ENCODE peak calls at places on chromosomes 13 and 19, in eight cellular contexts. T is Right ventricle myocardium inferior; R is mucosa of descending colon; U is activated CD8-positive, alpha-beta T cell treated with anti-CD3 and anti-CD28 coated beads for 36 hours; B is right lobe of liver; K is activated CD4-positive, CD25-positive, alpha-beta regulatory T cell treated with anti-CD3 and anti-CD28 coated beads, Interleukin-2, amount 50 U/mL, for 24 hours; D is activated CD8-positive, alpha-beta memory T cell treated with anti-CD3 and anti-CD28 coated beads, Interleukin-2, amount 10 ng/mL, durations not matched to agents 7 days and 5 days; Y is heart left ventricle. M is an unnamed sample.

GRCh38 chr19:10499550-10500246 is 3.5 kb downstream of the KEAP1 start:
- ATAC-seq in T (no peak), R (no peak), U (no peak), B (no peak), K (no peak), D (no peak), Y (no peak), M (no peak)

GRCh38 chr19:31656507-31656906 is 307.3 kb upstream of the TSHZ3 start:
- ATAC-seq in T (no peak), R (no peak), U (no peak), B (no peak), K (no peak), D (no peak), Y (no peak), M (no peak)

GRCh38 chr13:28527629-28528028 is 32.7 kb upstream of the FLT1 start:
- ATAC-seq in T (no peak), R (no peak), U (no peak), B (no peak), K (no peak), D (no peak), Y (no peak), M (no peak)

GRCh38 chr19:50602496-50602895 is 34.3 kb upstream of the LRRC4B start:
- ATAC-seq in T (no peak), R (no peak), U (no peak), B (no peak), K (no peak), D (no peak), Y (no peak), M (no peak)

GRCh38 chr19:47093841-47094240 is 19.7 kb downstream of the ZC3H4 start:
- ATAC-seq in T (no peak), R (no peak), U (peak), B (no peak), K (peak), D (peak), Y (no peak), M (peak)

GRCh38 chr13:98310485-98311199 is 133.6 kb upstream of the RNF113B start:
- ATAC-seq in T (no peak), R (peak), U (no peak), B (peak), K (no peak), D (no peak), Y (no peak), M (no peak)

GRCh38 chr19:6250024-6250605 is 29.7 kb downstream of the MLLT1 start:
- ATAC-seq in T (no peak), R (no peak), U (no peak), B (no peak), K (peak), D (no peak), Y (no peak), M (peak)

GRCh38 chr19:43584484-43584883 is 8.9 kb downstream of the PINLYP start:
- ATAC-seq in T (no peak), R (no peak), U (no peak), B (peak), K (no peak), D (no peak), Y (no peak), M (no peak)

GRCh38 chr13:85864963-85865530 is 65.8 kb upstream of the SLITRK6 start:
- ATAC-seq in T (no peak), R (no peak), U (no peak), B (peak), K (no peak), D (no peak), Y (no peak), M (no peak)

GRCh38 chr13:51620165-51620983 is 36.1 kb downstream of the WDFY2 start:
- ATAC-seq in T (peak), R (no peak), U (no peak), B (peak), K (no peak), D (no peak), Y (peak), M (no peak)

M was measured in activated T-helper 17 cell treated with anti-CD3 and anti-CD28 coated beads, Interleukin-2, amount 50 U/mL, for 72 hours.